ENCODE peak calls at places on chromosomes 13 and 19, in five cellular contexts. Z, W, U, O and M are unnamed samples.

GRCh38 chr13:51278426-51279130 is 56.4 kb downstream of the FAM124A start:
- DNase-seq in Z (no peak), W (no peak), U (no peak), O (no peak), M (no peak)

GRCh38 chr13:19864018-19864338 is 529 bp upstream of the ZMYM5 start:
- DNase-seq in Z (peak; percentile 91), W (peak; percentile 90), U (peak; percentile 83), O (peak; percentile 72), M (peak; percentile 78)

GRCh38 chr19:48363810-48364563 is at the start of the genes SYNGR4 and TMEM143:
- DNase-seq in Z (peak; percentile 99), W (peak; percentile 99), U (peak; percentile 100), O (peak; percentile 98), M (peak; percentile 99)

GRCh38 chr19:14577264-14577663 is 5.4 kb upstream of the NDUFB7 start:
- DNase-seq in Z (no peak), W (no peak), U (no peak), O (no peak), M (no peak)

GRCh38 chr13:34066344-34066743 is 248.4 kb downstream of the RFC3 start:
- DNase-seq in Z (no peak), W (no peak), U (no peak), O (no peak), M (peak; percentile 30)

GRCh38 chr19:38386968-38387549 is 775 bp downstream of the GGN start:
- DNase-seq in Z (peak; percentile 75), W (peak; percentile 20), U (no peak), O (peak; percentile 27), M (no peak)

GRCh38 chr19:18683109-18683954 is at the start of gene CRTC1:
- DNase-seq in Z (peak; percentile 95), W (peak; percentile 84), U (peak; percentile 94), O (peak; percentile 90), M (peak; percentile 54)

GRCh38 chr19:55146078-55146647 is 2.8 kb downstream of the TNNT1 start:
- DNase-seq in Z (peak; percentile 51), W (no peak), U (no peak), O (peak; percentile 33), M (peak; percentile 35)

GRCh38 chr13:52916483-52916990 is 68.1 kb upstream of the PCDH8 start:
- DNase-seq in Z (no peak), W (no peak), U (no peak), O (no peak), M (no peak)

GRCh38 chr13:64414381-64414780 is 2815.8 kb downstream of the PCDH9 start:
- DNase-seq in Z (no peak), W (peak; percentile 39), U (no peak), O (no peak), M (no peak)

GRCh38 chr19:41449079-41449864 is 6.3 kb downstream of the ERICH4 start:
- DNase-seq in Z (peak; percentile 89), W (peak; percentile 65), U (peak; percentile 86), O (peak; percentile 69), M (peak; percentile 23)

GRCh38 chr13:79647518-79647917 is 166.6 kb downstream of the NDFIP2 start:
- DNase-seq in Z (no peak), W (no peak), U (no peak), O (no peak), M (peak; percentile 99)

GRCh38 chr19:49487277-49488045 is at the start of gene RPL13A:
- DNase-seq in Z (peak; percentile 100), W (peak; percentile 100), U (peak; percentile 100), O (peak; percentile 100), M (peak; percentile 93)

GRCh38 chr19:55552206-55552605 is 6.9 kb upstream of the SBK3 start:
- DNase-seq in Z (peak; percentile 2), W (no peak), U (no peak), O (no peak), M (peak; percentile 47)

GRCh38 chr13:25977216-25977615 is 74.6 kb downstream of the SHISA2 start:
- DNase-seq in Z (no peak), W (no peak), U (no peak), O (no peak), M (peak; percentile 17)

GRCh38 chr13:38358703-38359102 is 9.1 kb downstream of the UFM1 start:
- DNase-seq in Z (no peak), W (no peak), U (no peak), O (no peak), M (no peak)

GRCh38 chr13:32330438-32330837 is 15.1 kb downstream of the BRCA2 start:
- DNase-seq in Z (no peak), W (peak; percentile 84), U (no peak), O (no peak), M (peak; percentile 66)

GRCh38 chr13:111531505-111531904 is 211.1 kb downstream of the TEX29 start:
- DNase-seq in Z (no peak), W (peak; percentile 20), U (no peak), O (no peak), M (no peak)

GRCh38 chr19:10086032-10086903 is at the start of gene SHFL:
- DNase-seq in Z (peak; percentile 89), W (peak; percentile 58), U (peak; percentile 88), O (peak; percentile 86), M (peak; percentile 43)

GRCh38 chr13:50149143-50149703 is 134.0 kb downstream of the KCNRG start:
- DNase-seq in Z (no peak), W (no peak), U (no peak), O (no peak), M (no peak)

GRCh38 chr13:78147905-78148304 is 229.3 kb upstream of the EDNRB start:
- DNase-seq in Z (no peak), W (peak; percentile 59), U (no peak), O (no peak), M (peak; percentile 74)

GRCh38 chr19:56142087-56142787 is 1.1 kb downstream of the ZNF444 start:
- DNase-seq in Z (no peak), W (no peak), U (no peak), O (peak; percentile 80), M (no peak)

GRCh38 chr13:112116187-112116950 is 49.4 kb downstream of the SOX1 start:
- DNase-seq in Z (no peak), W (no peak), U (no peak), O (no peak), M (no peak)

DNA sequence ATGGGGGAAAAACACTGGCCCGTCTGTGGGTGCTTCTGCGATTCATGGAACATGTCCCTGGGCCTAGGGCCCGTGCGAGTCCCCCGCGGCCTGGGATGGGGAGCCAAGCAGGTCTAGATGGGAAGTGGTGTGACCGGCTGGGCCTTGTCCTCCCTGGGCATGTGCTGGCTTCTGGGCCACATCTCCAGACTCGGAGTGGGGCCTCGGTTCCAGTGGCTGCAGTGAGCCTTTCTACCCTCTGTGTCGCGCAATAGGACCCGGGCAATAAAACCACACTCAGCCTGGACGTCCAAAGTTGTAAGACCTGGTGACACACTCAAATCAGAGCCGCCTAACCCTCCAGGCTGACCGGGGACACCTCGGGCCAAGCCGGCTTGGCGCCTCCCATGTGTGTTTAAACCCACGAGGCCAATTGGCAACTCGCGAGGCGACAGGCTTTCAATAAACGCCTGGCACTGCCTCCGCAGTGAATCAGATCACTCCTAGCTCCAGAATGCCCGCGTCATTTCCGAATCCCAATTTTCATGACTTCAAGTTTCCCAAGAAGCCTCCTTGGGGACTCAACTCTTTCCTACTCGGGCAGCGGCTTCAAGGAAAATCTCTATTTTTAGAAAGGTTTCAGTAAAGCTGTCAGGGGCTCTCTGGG is 57.3 kb downstream of the KLF2 start:
- DNase-seq in Z (peak; percentile 85), W (peak; percentile 57), U (peak; percentile 94), O (no peak), M (no peak)
- H3K4me1 ChIP-seq in Z (peaks cover 12% of the 10 kb centered on the region), W (peaks cover 11% of the 10 kb centered on the region), U (no peaks in the 10 kb centered on the region), O (no peaks in the 10 kb centered on the region), M (no peaks in the 10 kb centered on the region)

GRCh38 chr19:34661357-34661756 is 15.6 kb downstream of the SCGB2B2 start:
- DNase-seq in Z (no peak), W (no peak), U (no peak), O (no peak), M (no peak)

GRCh38 chr19:34666200-34666957 is 10.6 kb downstream of the SCGB2B2 start:
- DNase-seq in Z (no peak), W (no peak), U (no peak), O (no peak), M (no peak)

GRCh38 chr19:34664870-34665269 is 12.1 kb downstream of the SCGB2B2 start:
- DNase-seq in Z (no peak), W (no peak), U (no peak), O (no peak), M (no peak)

GRCh38 chr19:34664168-34664567 is 12.8 kb downstream of the SCGB2B2 start:
- DNase-seq in Z (no peak), W (no peak), U (no peak), O (no peak), M (no peak)

DNA sequence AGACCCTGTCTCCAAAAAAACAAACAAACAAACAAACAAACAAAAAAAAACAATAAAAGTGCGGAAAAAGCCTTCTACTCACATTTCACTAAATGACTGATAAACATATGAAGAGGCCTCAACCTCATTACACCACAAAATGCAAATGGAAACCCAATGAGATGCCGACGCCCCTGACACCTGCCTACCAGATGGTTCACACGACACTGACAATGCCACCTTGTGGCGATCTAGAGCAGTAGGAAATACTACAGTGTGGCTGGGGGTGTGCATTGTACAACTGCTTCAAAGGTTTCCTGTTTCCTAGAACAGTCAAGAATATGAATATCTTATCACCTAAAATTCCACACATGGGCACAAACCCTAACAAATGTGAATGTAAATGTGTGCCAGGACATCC is 14.0 kb downstream of the SCGB2B2 start:
- DNase-seq in Z (no peak), W (no peak), U (no peak), O (no peak), M (no peak)
- TF ChIP-seq CTCF in Z (peak; percentile 24), W (peak; percentile 13), U (no peak), O (no peak), M (peak; percentile 48)

GRCh38 chr19:8392017-8392591 is 1.9 kb downstream of the RAB11B start:
- DNase-seq in Z (no peak), W (peak; percentile 43), U (peak; percentile 83), O (no peak), M (no peak)

GRCh38 chr19:8389891-8390616 is at the start of gene RAB11B:
- DNase-seq in Z (peak; percentile 99), W (peak; percentile 100), U (peak; percentile 100), O (peak; percentile 100), M (peak; percentile 100)

GRCh38 chr19:8390617-8390981 is 439 bp downstream of the RAB11B start:
- DNase-seq in Z (peak; percentile 98), W (peak; percentile 93), U (peak; percentile 98), O (peak; percentile 98), M (peak; percentile 48)

GRCh38 chr19:8393192-8393870 is 3.2 kb downstream of the RAB11B start:
- DNase-seq in Z (no peak), W (no peak), U (no peak), O (no peak), M (no peak)

GRCh38 chr19:8391274-8392016 is 1.3 kb downstream of the RAB11B start:
- DNase-seq in Z (no peak), W (no peak), U (peak; percentile 69), O (no peak), M (no peak)
- H3K27ac ChIP-seq in Z (peak overlapping the region; percentile 100), W (no peak overlapping the region), U (peak overlapping the region; percentile 100), O (peak overlapping the region; percentile 25), M (no peak overlapping the region)

GRCh38 chr19:1467228-1467511 is 11.8 kb downstream of the C19orf25 start:
- DNase-seq in Z (peak; percentile 66), W (no peak), U (no peak), O (no peak), M (no peak)
- H3K4me1 ChIP-seq in Z (peaks cover 20% of the 10 kb centered on the region), W (peaks cover 3% of the 10 kb centered on the region), U (no peaks in the 10 kb centered on the region), O (peaks cover 37% of the 10 kb centered on the region), M (no peaks in the 10 kb centered on the region)